ENCODE peak calls at places on chromosomes 12 and 14, in five cellular contexts. One of them, this sample, is unnamed.

GRCh38 chr12:46445551-46446235 is 73.1 kb upstream of the SLC38A2 start:
- DNase-seq in GM12892: no peak
- DNase-seq in central memory CD4-positive, alpha-beta T cell: no peak
- DNase-seq in stimulated activated CD8-positive, alpha-beta memory T cell treated with anti-CD3 and anti-CD28 coated beads, Interleukin-4, amount 100 ng/mL, for 24 hours: no peak
- DNase-seq in NCI-H187: no peak
- DNase-seq in this sample: no peak

GRCh38 chr14:36649872-36650650 is 11.6 kb upstream of the PAX9 start:
- DNase-seq in GM12892: no peak
- DNase-seq in central memory CD4-positive, alpha-beta T cell: no peak
- DNase-seq in stimulated activated CD8-positive, alpha-beta memory T cell treated with anti-CD3 and anti-CD28 coated beads, Interleukin-4, amount 100 ng/mL, for 24 hours: no peak
- DNase-seq in NCI-H187: no peak
- DNase-seq in this sample: no peak

GRCh38 chr14:37592288-37593274 is 2.5 kb downstream of the FOXA1 start:
- DNase-seq in GM12892: no peak
- DNase-seq in central memory CD4-positive, alpha-beta T cell: no peak
- DNase-seq in stimulated activated CD8-positive, alpha-beta memory T cell treated with anti-CD3 and anti-CD28 coated beads, Interleukin-4, amount 100 ng/mL, for 24 hours: no peak
- DNase-seq in NCI-H187: no peak
- DNase-seq in this sample: no peak

GRCh38 chr12:99271071-99271470 is 376.5 kb upstream of the GARIN6 start:
- DNase-seq in GM12892: no peak
- DNase-seq in central memory CD4-positive, alpha-beta T cell: no peak
- DNase-seq in stimulated activated CD8-positive, alpha-beta memory T cell treated with anti-CD3 and anti-CD28 coated beads, Interleukin-4, amount 100 ng/mL, for 24 hours: no peak
- DNase-seq in NCI-H187: no peak
- DNase-seq in this sample: no peak

GRCh38 chr14:55381040-55381439 is 30.6 kb downstream of the ATG14 start:
- DNase-seq in GM12892: no peak
- DNase-seq in central memory CD4-positive, alpha-beta T cell: no peak
- DNase-seq in stimulated activated CD8-positive, alpha-beta memory T cell treated with anti-CD3 and anti-CD28 coated beads, Interleukin-4, amount 100 ng/mL, for 24 hours: no peak
- DNase-seq in NCI-H187: no peak
- DNase-seq in this sample: no peak

GRCh38 chr12:129854591-129854990 is 49.2 kb downstream of the TMEM132D start:
- DNase-seq in GM12892: no peak
- DNase-seq in central memory CD4-positive, alpha-beta T cell: no peak
- DNase-seq in stimulated activated CD8-positive, alpha-beta memory T cell treated with anti-CD3 and anti-CD28 coated beads, Interleukin-4, amount 100 ng/mL, for 24 hours: no peak
- DNase-seq in NCI-H187: no peak
- DNase-seq in this sample: no peak

GRCh38 chr14:64960762-64961276 is 11.3 kb downstream of the RAB15 start:
- DNase-seq in GM12892: no peak
- DNase-seq in central memory CD4-positive, alpha-beta T cell: no peak
- DNase-seq in stimulated activated CD8-positive, alpha-beta memory T cell treated with anti-CD3 and anti-CD28 coated beads, Interleukin-4, amount 100 ng/mL, for 24 hours: no peak
- DNase-seq in NCI-H187: no peak
- DNase-seq in this sample: no peak

GRCh38 chr12:47817272-47818006 is 2.3 kb downstream of the HDAC7 start:
- DNase-seq in GM12892: no peak
- DNase-seq in central memory CD4-positive, alpha-beta T cell: no peak
- DNase-seq in stimulated activated CD8-positive, alpha-beta memory T cell treated with anti-CD3 and anti-CD28 coated beads, Interleukin-4, amount 100 ng/mL, for 24 hours: no peak
- DNase-seq in NCI-H187: no peak
- DNase-seq in this sample: no peak

GRCh38 chr12:6613015-6613775 is 6.0 kb upstream of the CHD4 start:
- DNase-seq in GM12892: peak
- DNase-seq in central memory CD4-positive, alpha-beta T cell: no peak
- DNase-seq in stimulated activated CD8-positive, alpha-beta memory T cell treated with anti-CD3 and anti-CD28 coated beads, Interleukin-4, amount 100 ng/mL, for 24 hours: no peak
- DNase-seq in NCI-H187: peak
- DNase-seq in this sample: peak

GRCh38 chr14:90533591-90534021 is 136.8 kb downstream of the CALM1 start:
- DNase-seq in GM12892: no peak
- DNase-seq in central memory CD4-positive, alpha-beta T cell: no peak
- DNase-seq in stimulated activated CD8-positive, alpha-beta memory T cell treated with anti-CD3 and anti-CD28 coated beads, Interleukin-4, amount 100 ng/mL, for 24 hours: no peak
- DNase-seq in NCI-H187: no peak
- DNase-seq in this sample: no peak